ENCODE peak calls at places on chromosomes 16 and 17, in six cellular contexts. One of them, this sample, is unnamed.

GRCh38 chr17:49435630-49436029 is 20.9 kb upstream of the PHB1 start:
- DNase-seq in psoas muscle: no peak
- DNase-seq in dorsolateral prefrontal cortex: no peak
- DNase-seq in endothelial cell: no peak
- DNase-seq in mammary epithelial cell: no peak
- DNase-seq in stomach: no peak
- DNase-seq in this sample: no peak

GRCh38 chr17:83189013-83189672 is 109.7 kb downstream of the METRNL start:
- DNase-seq in psoas muscle: peak
- DNase-seq in dorsolateral prefrontal cortex: no peak
- DNase-seq in endothelial cell: no peak
- DNase-seq in mammary epithelial cell: no peak
- DNase-seq in stomach: no peak
- DNase-seq in this sample: no peak

GRCh38 chr16:79543219-79543618 is 57.3 kb downstream of the MAF start:
- DNase-seq in psoas muscle: no peak
- DNase-seq in dorsolateral prefrontal cortex: no peak
- DNase-seq in endothelial cell: no peak
- DNase-seq in mammary epithelial cell: no peak
- DNase-seq in stomach: no peak
- DNase-seq in this sample: no peak

GRCh38 chr16:9446471-9447194 is 355.2 kb downstream of the HAPSTR1 start:
- DNase-seq in psoas muscle: no peak
- DNase-seq in dorsolateral prefrontal cortex: no peak
- DNase-seq in endothelial cell: no peak
- DNase-seq in mammary epithelial cell: no peak
- DNase-seq in stomach: no peak
- DNase-seq in this sample: no peak

GRCh38 chr16:30187971-30188561 is 4.7 kb downstream of the CORO1A start:
- DNase-seq in psoas muscle: peak
- DNase-seq in dorsolateral prefrontal cortex: no peak
- DNase-seq in endothelial cell: peak
- DNase-seq in mammary epithelial cell: no peak
- DNase-seq in stomach: no peak
- DNase-seq in this sample: no peak

GRCh38 chr17:80942360-80943345 is 49.0 kb upstream of the CHMP6 start:
- DNase-seq in psoas muscle: peak
- DNase-seq in dorsolateral prefrontal cortex: peak
- DNase-seq in endothelial cell: no peak
- DNase-seq in mammary epithelial cell: no peak
- DNase-seq in stomach: peak
- DNase-seq in this sample: no peak

GRCh38 chr17:65355246-65355645 is 206.2 kb downstream of the AXIN2 start:
- DNase-seq in psoas muscle: no peak
- DNase-seq in dorsolateral prefrontal cortex: no peak
- DNase-seq in endothelial cell: no peak
- DNase-seq in mammary epithelial cell: no peak
- DNase-seq in stomach: no peak
- DNase-seq in this sample: no peak

GRCh38 chr17:28985950-28986713 is 19.7 kb downstream of the SEZ6 start:
- DNase-seq in psoas muscle: no peak
- DNase-seq in dorsolateral prefrontal cortex: no peak
- DNase-seq in endothelial cell: no peak
- DNase-seq in mammary epithelial cell: no peak
- DNase-seq in stomach: no peak
- DNase-seq in this sample: no peak

GRCh38 chr16:69399361-69399760 is 13.6 kb upstream of the TERF2 start:
- DNase-seq in psoas muscle: no peak
- DNase-seq in dorsolateral prefrontal cortex: no peak
- DNase-seq in endothelial cell: no peak
- DNase-seq in mammary epithelial cell: no peak
- DNase-seq in stomach: no peak
- DNase-seq in this sample: no peak

GRCh38 chr17:9386401-9386800 is 189.2 kb downstream of the STX8 start:
- DNase-seq in psoas muscle: no peak
- DNase-seq in dorsolateral prefrontal cortex: no peak
- DNase-seq in endothelial cell: peak
- DNase-seq in mammary epithelial cell: peak
- DNase-seq in stomach: no peak
- DNase-seq in this sample: no peak

GRCh38 chr17:66373944-66374817 is 71.8 kb downstream of the PRKCA start:
- DNase-seq in psoas muscle: no peak
- DNase-seq in dorsolateral prefrontal cortex: peak
- DNase-seq in endothelial cell: no peak
- DNase-seq in mammary epithelial cell: no peak
- DNase-seq in stomach: no peak
- DNase-seq in this sample: no peak

GRCh38 chr17:77285594-77286390 is 145.0 kb downstream of the SEC14L1 start:
- DNase-seq in psoas muscle: peak
- DNase-seq in dorsolateral prefrontal cortex: no peak
- DNase-seq in endothelial cell: no peak
- DNase-seq in mammary epithelial cell: peak
- DNase-seq in stomach: peak
- DNase-seq in this sample: no peak

GRCh38 chr17:17216236-17216635 is 10.1 kb upstream of the PLD6 start:
- DNase-seq in psoas muscle: no peak
- DNase-seq in dorsolateral prefrontal cortex: no peak
- DNase-seq in endothelial cell: no peak
- DNase-seq in mammary epithelial cell: no peak
- DNase-seq in stomach: no peak
- DNase-seq in this sample: no peak

GRCh38 chr17:17215575-17215974 is 9.4 kb upstream of the PLD6 start:
- DNase-seq in psoas muscle: no peak
- DNase-seq in dorsolateral prefrontal cortex: no peak
- DNase-seq in endothelial cell: no peak
- DNase-seq in mammary epithelial cell: no peak
- DNase-seq in stomach: no peak
- DNase-seq in this sample: no peak

GRCh38 chr17:17214646-17215436 is 8.7 kb upstream of the PLD6 start:
- DNase-seq in psoas muscle: no peak
- DNase-seq in dorsolateral prefrontal cortex: no peak
- DNase-seq in endothelial cell: no peak
- DNase-seq in mammary epithelial cell: no peak
- DNase-seq in stomach: no peak
- DNase-seq in this sample: no peak

GRCh38 chr17:17213775-17214174 is 7.6 kb upstream of the PLD6 start:
- DNase-seq in psoas muscle: no peak
- DNase-seq in dorsolateral prefrontal cortex: no peak
- DNase-seq in endothelial cell: no peak
- DNase-seq in mammary epithelial cell: no peak
- DNase-seq in stomach: no peak
- DNase-seq in this sample: no peak

DNA sequence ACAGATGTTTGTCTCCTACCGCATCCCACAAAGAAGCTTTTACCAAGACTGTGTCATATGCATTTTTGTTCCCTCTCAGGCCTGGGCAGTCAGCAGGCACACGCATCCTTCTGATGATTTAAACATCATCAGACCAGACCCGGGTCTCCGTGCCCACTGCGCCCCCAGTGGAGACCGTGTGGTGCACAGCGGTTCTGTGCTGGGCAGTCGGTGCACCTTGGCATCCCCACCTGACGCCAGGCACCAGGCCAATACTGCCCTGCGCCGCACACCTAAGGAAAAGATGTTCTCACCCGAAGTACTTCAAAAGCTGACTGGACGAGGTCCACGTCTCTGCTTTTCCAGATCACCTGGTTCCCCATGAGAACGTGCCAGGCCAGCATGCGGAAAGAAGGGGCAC is 10.6 kb upstream of the PLD6 start:
- DNase-seq in psoas muscle: no peak
- DNase-seq in dorsolateral prefrontal cortex: no peak
- DNase-seq in endothelial cell: no peak
- DNase-seq in mammary epithelial cell: no peak
- DNase-seq in stomach: no peak
- DNase-seq in this sample: no peak
- TF ChIP-seq CTCF in psoas muscle: no peak
- TF ChIP-seq CTCF in dorsolateral prefrontal cortex: no peak
- TF ChIP-seq CTCF in endothelial cell: no peak
- TF ChIP-seq CTCF in mammary epithelial cell: peak
- TF ChIP-seq CTCF in stomach: no peak
- TF ChIP-seq CTCF in this sample: no peak

GRCh38 chr16:16149710-16150116 is 73.6 kb downstream of the ABCC6 start:
- DNase-seq in psoas muscle: no peak
- DNase-seq in dorsolateral prefrontal cortex: no peak
- DNase-seq in endothelial cell: no peak
- DNase-seq in mammary epithelial cell: no peak
- DNase-seq in stomach: no peak
- DNase-seq in this sample: no peak
- TF ChIP-seq CTCF in psoas muscle: no peak
- TF ChIP-seq CTCF in dorsolateral prefrontal cortex: no peak
- TF ChIP-seq CTCF in endothelial cell: no peak
- TF ChIP-seq CTCF in mammary epithelial cell: no peak
- TF ChIP-seq CTCF in stomach: no peak
- TF ChIP-seq CTCF in this sample: no peak

GRCh38 chr16:66580605-66581209 is 1.4 kb downstream of the CMTM2 start:
- DNase-seq in psoas muscle: no peak
- DNase-seq in dorsolateral prefrontal cortex: no peak
- DNase-seq in endothelial cell: no peak
- DNase-seq in mammary epithelial cell: peak
- DNase-seq in stomach: no peak
- DNase-seq in this sample: no peak
- TF ChIP-seq CTCF in psoas muscle: peak
- TF ChIP-seq CTCF in dorsolateral prefrontal cortex: no peak
- TF ChIP-seq CTCF in endothelial cell: no peak
- TF ChIP-seq CTCF in mammary epithelial cell: peak
- TF ChIP-seq CTCF in stomach: no peak
- TF ChIP-seq CTCF in this sample: no peak

GRCh38 chr17:60586288-60586974 is 13.6 kb upstream of the PPM1D start:
- DNase-seq in psoas muscle: no peak
- DNase-seq in dorsolateral prefrontal cortex: no peak
- DNase-seq in endothelial cell: peak
- DNase-seq in mammary epithelial cell: no peak
- DNase-seq in stomach: no peak
- DNase-seq in this sample: no peak
- TF ChIP-seq CTCF in psoas muscle: no peak
- TF ChIP-seq CTCF in dorsolateral prefrontal cortex: peak
- TF ChIP-seq CTCF in endothelial cell: no peak
- TF ChIP-seq CTCF in mammary epithelial cell: peak
- TF ChIP-seq CTCF in stomach: no peak
- TF ChIP-seq CTCF in this sample: peak

GRCh38 chr17:44084131-44084538 is 13.6 kb downstream of the G6PC3 start:
- DNase-seq in psoas muscle: no peak
- DNase-seq in dorsolateral prefrontal cortex: no peak
- DNase-seq in endothelial cell: peak
- DNase-seq in mammary epithelial cell: no peak
- DNase-seq in stomach: no peak
- DNase-seq in this sample: no peak
- TF ChIP-seq CTCF in psoas muscle: no peak
- TF ChIP-seq CTCF in dorsolateral prefrontal cortex: peak
- TF ChIP-seq CTCF in endothelial cell: peak
- TF ChIP-seq CTCF in mammary epithelial cell: peak
- TF ChIP-seq CTCF in stomach: no peak
- TF ChIP-seq CTCF in this sample: peak

GRCh38 chr17:16215273-16215964 is at the start of gene NCOR1:
- DNase-seq in psoas muscle: peak
- DNase-seq in dorsolateral prefrontal cortex: peak
- DNase-seq in endothelial cell: peak
- DNase-seq in mammary epithelial cell: peak
- DNase-seq in stomach: peak
- DNase-seq in this sample: peak
- TF ChIP-seq CTCF in psoas muscle: peak
- TF ChIP-seq CTCF in dorsolateral prefrontal cortex: peak
- TF ChIP-seq CTCF in endothelial cell: no peak
- TF ChIP-seq CTCF in mammary epithelial cell: no peak
- TF ChIP-seq CTCF in stomach: no peak
- TF ChIP-seq CTCF in this sample: peak

DNA sequence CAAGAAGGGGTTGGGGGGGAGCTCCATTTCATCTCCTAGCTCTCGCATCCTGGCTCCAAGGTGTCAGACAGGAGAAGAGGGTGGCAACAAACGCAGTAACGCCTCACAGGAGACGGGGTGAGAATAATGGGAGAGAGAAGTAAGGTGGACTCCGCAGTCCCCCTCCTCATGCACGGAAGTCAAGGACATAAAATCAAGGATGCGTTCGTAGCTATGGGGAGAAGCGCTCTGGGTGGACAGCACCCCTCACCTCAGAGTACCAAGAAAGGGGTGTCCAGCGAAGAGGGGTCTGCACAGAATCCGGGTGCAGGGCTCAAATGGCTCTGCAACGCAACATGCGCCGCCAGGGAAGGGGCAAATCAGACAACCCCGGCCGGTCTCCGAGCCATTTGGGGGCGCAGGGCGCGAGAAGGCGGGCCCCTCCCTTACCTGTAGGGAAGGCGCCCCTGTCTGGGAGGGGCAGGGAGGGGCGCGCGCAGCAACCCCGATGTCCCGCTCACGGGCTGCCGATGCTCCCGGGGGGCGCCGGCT is 551 bp downstream of the HDAC5 start:
- DNase-seq in psoas muscle: no peak
- DNase-seq in dorsolateral prefrontal cortex: no peak
- DNase-seq in endothelial cell: no peak
- DNase-seq in mammary epithelial cell: no peak
- DNase-seq in stomach: no peak
- DNase-seq in this sample: no peak
- TF ChIP-seq CTCF in psoas muscle: no peak
- TF ChIP-seq CTCF in dorsolateral prefrontal cortex: no peak
- TF ChIP-seq CTCF in endothelial cell: no peak
- TF ChIP-seq CTCF in mammary epithelial cell: no peak
- TF ChIP-seq CTCF in stomach: no peak
- TF ChIP-seq CTCF in this sample: no peak

GRCh38 chr17:78356163-78356713 is 3.6 kb downstream of the SOCS3 start:
- DNase-seq in psoas muscle: peak
- DNase-seq in dorsolateral prefrontal cortex: peak
- DNase-seq in endothelial cell: no peak
- DNase-seq in mammary epithelial cell: peak
- DNase-seq in stomach: peak
- DNase-seq in this sample: no peak
- TF ChIP-seq CTCF in psoas muscle: no peak
- TF ChIP-seq CTCF in dorsolateral prefrontal cortex: no peak
- TF ChIP-seq CTCF in endothelial cell: no peak
- TF ChIP-seq CTCF in mammary epithelial cell: no peak
- TF ChIP-seq CTCF in stomach: no peak
- TF ChIP-seq CTCF in this sample: no peak

This sample was measured in Caco-2.